ENCODE peak calls at places on chromosome 16, in seven cellular contexts. M is heart right ventricle, E is DND-41, R is BJ, C is bronchial epithelial cell, Z is thoracic aorta, T is tibial nerve. G is an unnamed sample.

GRCh38 chr16:84643677-84644076 is 4.6 kb upstream of the KLHL36 start:
- DNase-seq in M (no peak), E (no peak), R (no peak), C (peak; percentile 60), Z (no peak), T (no peak), G (no peak)

GRCh38 chr16:64409762-64410161 is 712.1 kb downstream of the CDH11 start:
- DNase-seq in M (no peak), E (no peak), R (no peak), C (no peak), Z (no peak), T (no peak), G (no peak)

GRCh38 chr16:12090162-12090552 is 113.6 kb downstream of the SNX29 start:
- DNase-seq in M (no peak), E (no peak), R (no peak), C (no peak), Z (no peak), T (no peak), G (no peak)

GRCh38 chr16:75086281-75086680 is 30.3 kb downstream of the LDHD start:
- DNase-seq in M (no peak), E (no peak), R (no peak), C (no peak), Z (no peak), T (no peak), G (no peak)

GRCh38 chr16:58661199-58661830 is 23.3 kb downstream of the SLC38A7 start:
- DNase-seq in M (peak; percentile 49), E (no peak), R (peak; percentile 46), C (peak; percentile 84), Z (peak; percentile 14), T (no peak), G (peak; percentile 45)

GRCh38 chr16:50879873-50880695 is 138.2 kb downstream of the CYLD start:
- DNase-seq in M (no peak), E (no peak), R (no peak), C (peak; percentile 33), Z (no peak), T (no peak), G (no peak)

GRCh38 chr16:66930189-66930588 is 4.0 kb downstream of the CIAO2B start:
- DNase-seq in M (no peak), E (no peak), R (no peak), C (peak; percentile 85), Z (no peak), T (no peak), G (peak; percentile 29)

GRCh38 chr16:75789237-75789636 is 62.9 kb upstream of the CPHXL start:
- DNase-seq in M (peak; percentile 9), E (no peak), R (peak; percentile 2), C (peak; percentile 45), Z (no peak), T (no peak), G (no peak)

GRCh38 chr16:48500981-48501380 is 109.0 kb downstream of the N4BP1 start:
- DNase-seq in M (no peak), E (no peak), R (no peak), C (no peak), Z (no peak), T (no peak), G (no peak)

GRCh38 chr16:81190667-81191066 is 47.8 kb upstream of the BCO1 start:
- DNase-seq in M (no peak), E (no peak), R (no peak), C (peak; percentile 21), Z (no peak), T (no peak), G (no peak)

GRCh38 chr16:71287903-71288302 is 1.3 kb downstream of the CMTR2 start:
- DNase-seq in M (no peak), E (no peak), R (no peak), C (peak; percentile 55), Z (no peak), T (no peak), G (no peak)

GRCh38 chr16:86990451-86990850 is 326.7 kb downstream of the C16orf95 start:
- DNase-seq in M (no peak), E (no peak), R (no peak), C (no peak), Z (no peak), T (no peak), G (no peak)

GRCh38 chr16:82067042-82067809 is 32.2 kb downstream of the HSD17B2 start:
- DNase-seq in M (no peak), E (no peak), R (no peak), C (no peak), Z (no peak), T (no peak), G (no peak)

GRCh38 chr16:75416904-75417565 is 16.3 kb downstream of the CFDP1 start:
- DNase-seq in M (no peak), E (no peak), R (no peak), C (no peak), Z (no peak), T (no peak), G (no peak)

GRCh38 chr16:48408688-48409087 is 23.5 kb upstream of the SIAH1 start:
- DNase-seq in M (peak; percentile 33), E (no peak), R (no peak), C (no peak), Z (no peak), T (no peak), G (peak; percentile 44)

GRCh38 chr16:88844412-88845118 is 12.2 kb downstream of the GALNS start:
- DNase-seq in M (no peak), E (no peak), R (no peak), C (no peak), Z (no peak), T (no peak), G (no peak)

GRCh38 chr16:56510544-56510943 is 9.3 kb downstream of the BBS2 start:
- DNase-seq in M (no peak), E (no peak), R (no peak), C (no peak), Z (no peak), T (no peak), G (no peak)

GRCh38 chr16:56506941-56507340 is 12.9 kb downstream of the BBS2 start:
- DNase-seq in M (no peak), E (no peak), R (peak; percentile 21), C (peak; percentile 53), Z (no peak), T (no peak), G (no peak)

DNA sequence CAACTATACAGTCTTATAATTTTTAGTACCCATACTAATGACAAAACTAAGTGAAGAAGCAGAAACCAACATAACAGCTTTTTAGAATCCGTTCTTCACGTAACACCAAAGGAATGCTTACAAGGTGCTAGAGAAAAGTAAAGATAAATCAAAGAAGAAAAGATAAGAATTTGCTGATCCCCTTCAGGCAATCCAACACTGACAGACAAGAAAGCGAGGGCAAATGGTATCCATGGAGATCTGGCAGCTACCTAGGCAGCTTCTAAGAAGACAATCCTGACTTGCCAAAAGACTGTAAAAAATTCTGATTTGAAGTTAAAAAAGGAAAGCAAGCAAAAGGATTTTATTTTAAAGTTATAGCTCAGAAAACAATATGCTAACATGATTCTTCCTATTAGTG is 14.7 kb downstream of the BBS2 start:
- DNase-seq in M (no peak), E (no peak), R (no peak), C (no peak), Z (no peak), T (no peak), G (no peak)
- H3K27me3 ChIP-seq in M (no peaks in the 10 kb centered on the region), E (no peaks in the 10 kb centered on the region), R (no peaks in the 10 kb centered on the region), C (no peaks in the 10 kb centered on the region), Z (no peaks in the 10 kb centered on the region), T (no peaks in the 10 kb centered on the region), G (no peaks in the 10 kb centered on the region)

DNA sequence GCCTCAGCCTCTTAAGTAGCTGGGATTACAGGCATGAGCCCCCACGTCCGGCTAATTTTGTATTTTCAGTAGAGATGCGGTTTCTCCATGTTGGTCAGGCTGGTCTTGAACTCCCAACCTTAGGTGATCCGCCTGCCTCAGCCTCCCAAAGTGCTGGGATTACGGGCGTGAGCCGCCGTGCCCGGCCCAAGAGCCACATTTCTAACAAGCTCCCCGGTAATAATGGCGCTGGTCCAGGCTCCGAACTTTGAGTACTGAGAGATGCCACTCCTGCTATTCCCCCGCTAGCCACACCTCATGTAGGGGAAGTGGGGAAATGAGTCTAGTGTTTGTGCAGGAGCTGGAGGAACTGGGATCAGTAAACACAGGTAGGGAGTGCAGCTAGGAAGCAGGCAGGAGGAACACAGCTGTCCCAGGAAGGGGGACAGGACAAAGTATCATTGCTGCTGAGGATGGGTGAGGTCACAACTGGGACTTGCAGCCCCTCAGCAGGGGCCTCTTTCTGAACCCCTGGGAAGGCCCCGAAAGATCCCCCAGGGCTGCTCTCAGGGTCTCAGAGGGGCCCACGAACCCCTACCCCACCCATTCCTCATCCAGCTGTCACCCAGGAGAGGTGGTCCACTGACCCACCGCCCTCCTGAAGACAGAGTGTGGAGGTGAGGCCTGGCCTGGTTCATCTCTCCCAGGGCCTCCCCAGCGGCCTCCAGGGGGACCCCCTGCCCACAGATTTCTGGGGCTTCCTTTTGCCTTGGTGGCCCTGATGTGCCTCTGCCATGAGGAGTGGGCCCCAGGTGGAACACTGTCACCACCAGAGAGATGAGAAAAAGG is 3.7 kb upstream of the KREMEN2 start:
- DNase-seq in M (no peak), E (no peak), R (no peak), C (no peak), Z (no peak), T (no peak), G (no peak)
- H3K27me3 ChIP-seq in M (peaks cover 97% of the 10 kb centered on the region), E (peaks cover 24% of the 10 kb centered on the region), R (peaks cover 31% of the 10 kb centered on the region), C (no peaks in the 10 kb centered on the region), Z (peaks cover 16% of the 10 kb centered on the region), T (peaks cover 2% of the 10 kb centered on the region), G (no peaks in the 10 kb centered on the region)

GRCh38 chr16:79926451-79927205 is 326.1 kb upstream of the MAF start:
- DNase-seq in M (no peak), E (no peak), R (no peak), C (no peak), Z (no peak), T (no peak), G (no peak)

GRCh38 chr16:79929260-79929977 is 328.9 kb upstream of the MAF start:
- DNase-seq in M (no peak), E (no peak), R (no peak), C (no peak), Z (no peak), T (no peak), G (no peak)

GRCh38 chr16:79932564-79932963 is 332.0 kb upstream of the MAF start:
- DNase-seq in M (no peak), E (no peak), R (no peak), C (peak; percentile 44), Z (no peak), T (no peak), G (no peak)

GRCh38 chr16:79931721-79932120 is 331.2 kb upstream of the MAF start:
- DNase-seq in M (no peak), E (no peak), R (no peak), C (no peak), Z (no peak), T (no peak), G (no peak)

DNA sequence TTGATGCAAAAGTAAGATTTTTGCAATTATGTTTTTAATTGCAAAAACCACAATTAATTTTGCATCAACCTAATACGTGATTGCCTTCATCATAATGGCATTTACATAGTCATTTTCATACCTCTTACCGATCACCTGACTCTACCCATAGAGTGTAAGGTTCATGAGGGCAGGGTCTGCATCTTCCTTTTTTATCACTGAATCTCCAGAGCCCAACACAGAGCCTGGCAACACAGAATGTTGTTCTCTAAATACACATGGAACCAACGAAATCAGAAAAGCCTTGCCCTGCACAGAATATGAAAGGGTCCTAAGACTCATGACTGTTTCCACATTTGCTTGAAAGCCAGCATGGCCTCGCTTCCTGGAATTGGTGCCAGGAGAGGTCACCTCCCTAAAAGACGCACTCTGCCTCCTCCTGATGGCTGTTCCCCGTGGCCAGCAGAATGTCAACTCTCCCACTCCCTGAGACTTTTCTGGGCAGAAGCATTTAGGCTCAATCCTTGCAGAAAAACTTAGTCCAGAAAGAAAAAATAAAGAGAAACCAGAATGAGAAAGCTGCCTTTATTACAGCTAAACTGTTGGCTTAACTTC is 327.7 kb upstream of the MAF start:
- DNase-seq in M (no peak), E (no peak), R (no peak), C (no peak), Z (no peak), T (no peak), G (peak; percentile 18)
- H3K27me3 ChIP-seq in M (no peaks in the 10 kb centered on the region), E (peaks cover 3% of the 10 kb centered on the region), R (no peaks in the 10 kb centered on the region), C (no peaks in the 10 kb centered on the region), Z (no peaks in the 10 kb centered on the region), T (no peaks in the 10 kb centered on the region), G (no peaks in the 10 kb centered on the region)

GRCh38 chr16:22089910-22090309 is 2.4 kb upstream of the VWA3A start:
- DNase-seq in M (no peak), E (no peak), R (no peak), C (no peak), Z (no peak), T (no peak), G (no peak)
- H3K27me3 ChIP-seq in M (no peaks in the 10 kb centered on the region), E (no peaks in the 10 kb centered on the region), R (no peaks in the 10 kb centered on the region), C (no peaks in the 10 kb centered on the region), Z (no peaks in the 10 kb centered on the region), T (no peaks in the 10 kb centered on the region), G (no peaks in the 10 kb centered on the region)